ENCODE peak calls at places on chromosomes 7 and 10, in five cellular contexts. P is GM12878, W is K562, C is A549, F is HepG2. B is an unnamed sample.

GRCh38 chr10:79248341-79248931 is 98.8 kb upstream of the PPIF start:
- DNase-seq in F (no peak), W (no peak), C (no peak), P (no peak), B (no peak)

GRCh38 chr7:105688617-105689016 is 107.3 kb upstream of the EFCAB10 start:
- DNase-seq in P (no peak), W (no peak), C (no peak), F (no peak), B (no peak)

GRCh38 chr7:2281556-2281955 is 32.7 kb downstream of the SNX8 start:
- DNase-seq in C (no peak), W (peak; percentile 76), F (no peak), P (no peak), B (no peak)

GRCh38 chr10:63671317-63671937 is 150.2 kb downstream of the REEP3 start:
- DNase-seq in F (no peak), W (no peak), P (no peak), C (no peak), B (no peak)

GRCh38 chr10:24254180-24254579 is 45.2 kb downstream of the KIAA1217 start:
- DNase-seq in C (no peak), W (no peak), F (no peak), P (no peak), B (no peak)

GRCh38 chr7:52696183-52696582 is 339.2 kb upstream of the POM121L12 start:
- DNase-seq in C (no peak), P (no peak), W (no peak), F (no peak), B (no peak)

GRCh38 chr10:36534471-36535002 is 590.9 kb upstream of the ANKRD30A start:
- DNase-seq in F (no peak), W (no peak), C (peak; percentile 3), P (no peak), B (no peak)

GRCh38 chr10:120556164-120556532 is 99.1 kb downstream of the PLPP4 start:
- DNase-seq in F (no peak), C (no peak), P (no peak), W (no peak), B (no peak)

GRCh38 chr10:76453328-76453727 is 1021.9 kb downstream of the LRMDA start:
- DNase-seq in F (no peak), P (no peak), C (no peak), W (no peak), B (no peak)

GRCh38 chr10:57867226-57867625 is 400.5 kb downstream of the IPMK start:
- DNase-seq in C (no peak), W (no peak), P (no peak), F (no peak), B (no peak)

DNA sequence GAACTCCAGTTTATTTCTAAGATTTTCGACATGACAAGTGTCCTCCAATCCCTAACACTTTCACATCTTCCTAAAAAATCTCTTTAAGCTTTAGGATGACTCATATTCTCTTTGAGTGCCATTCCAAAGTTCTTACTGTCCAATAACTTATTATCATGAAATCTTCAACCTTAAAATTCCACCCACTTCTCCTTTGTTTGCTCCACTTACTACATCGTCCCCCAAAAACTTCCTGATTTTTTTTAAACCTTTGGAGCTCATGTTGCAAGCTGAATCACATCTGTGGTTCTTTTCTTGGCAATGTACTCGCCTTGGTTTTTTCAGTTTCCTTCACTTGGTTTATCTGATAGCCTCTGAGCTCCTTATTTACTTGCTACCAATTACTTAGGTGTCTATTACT is 39.2 kb upstream of the JCAD start:
- DNase-seq in W (no peak), C (no peak), F (no peak), P (no peak), B (no peak)
- TF ChIP-seq HDAC2 in W (no peak), C (no peak), F (no peak), P (no peak), B (no peak)

GRCh38 chr7:27165655-27166474 is 528 bp upstream of the HOXA9 start:
- DNase-seq in C (no peak), W (no peak), F (no peak), P (no peak), B (no peak)
- TF ChIP-seq HDAC2 in C (no peak), W (no peak), F (no peak), P (no peak), B (no peak)

GRCh38 chr7:94348142-94348541 is 46.6 kb upstream of the COL1A2 start:
- DNase-seq in C (no peak), F (no peak), P (no peak), W (no peak), B (no peak)

GRCh38 chr7:94345907-94346306 is 48.8 kb upstream of the COL1A2 start:
- DNase-seq in W (no peak), C (no peak), F (no peak), P (no peak), B (no peak)

GRCh38 chr7:94338921-94339371 is 55.7 kb upstream of the COL1A2 start:
- DNase-seq in P (no peak), F (no peak), C (no peak), W (peak; percentile 42), B (no peak)

GRCh38 chr7:94350729-94351128 is 44.0 kb upstream of the COL1A2 start:
- DNase-seq in P (no peak), C (no peak), W (no peak), F (no peak), B (no peak)

DNA sequence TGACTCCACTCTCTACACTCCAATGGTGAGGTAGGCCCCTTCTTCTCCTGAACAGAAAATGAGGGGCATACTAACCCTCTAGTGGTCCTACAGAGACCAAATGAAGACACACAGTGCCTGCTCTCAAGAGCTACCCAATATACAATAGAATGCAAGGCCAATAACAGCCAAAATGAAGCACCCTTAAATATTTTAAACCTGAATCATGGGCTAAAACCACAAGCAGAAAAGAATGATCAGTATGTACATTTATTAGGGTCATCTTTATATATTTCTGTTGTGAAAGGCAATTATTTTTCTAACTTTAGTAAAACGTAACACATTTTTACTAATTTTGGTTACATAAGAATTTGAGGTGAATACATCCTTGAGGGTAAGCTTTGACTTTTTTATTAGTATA is 49.9 kb upstream of the COL1A2 start:
- DNase-seq in F (no peak), W (no peak), P (no peak), C (no peak), B (no peak)
- TF ChIP-seq HDAC2 in F (no peak), W (no peak), P (no peak), C (no peak), B (no peak)

DNA sequence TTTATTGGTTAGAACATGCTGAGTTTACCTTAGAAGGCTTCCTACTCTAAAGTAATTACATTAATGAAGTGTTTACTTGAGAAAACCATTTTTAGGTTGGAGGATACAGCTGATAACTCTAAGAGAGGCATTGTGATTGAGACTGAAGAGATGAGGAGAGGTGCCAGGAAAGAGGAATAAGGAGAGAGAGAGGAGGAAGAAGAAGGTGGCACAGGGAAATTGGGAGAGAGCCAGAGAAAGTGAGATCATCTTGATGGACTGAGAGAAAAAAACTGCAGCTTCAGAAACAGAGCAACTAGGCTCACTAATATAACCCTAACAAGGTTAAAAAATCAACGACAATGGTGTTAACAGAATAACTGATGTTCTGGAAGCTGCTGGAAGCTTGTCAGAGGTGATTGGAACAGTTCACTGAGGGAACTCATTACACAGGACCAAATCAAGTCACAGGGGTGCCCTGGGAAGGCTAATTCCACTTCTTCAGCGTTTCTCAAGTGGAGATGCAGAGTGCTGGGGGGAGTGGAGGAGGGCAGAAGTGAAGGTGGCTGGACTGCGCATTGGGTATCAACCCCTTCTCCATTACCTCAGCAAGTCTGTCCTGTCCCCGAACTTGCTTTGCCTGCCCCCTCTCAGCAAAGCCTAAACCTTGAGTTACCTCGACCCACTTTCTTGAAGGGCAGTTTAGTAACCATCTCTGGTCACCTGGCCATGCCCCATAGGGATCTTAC is 6.9 kb upstream of the SORBS1 start:
- DNase-seq in C (no peak), F (no peak), P (no peak), W (no peak), B (no peak)
- TF ChIP-seq HDAC2 in C (no peak), F (no peak), P (no peak), W (no peak), B (no peak)